ENCODE peak calls at places on chromosomes 3 and 15, in six cellular contexts. F, C, Q, D, N and K are unnamed samples.

GRCh38 chr3:46186856-46187700 is 21.0 kb downstream of the CCR1 start:
- DNase-seq in F (no peak), C (no peak), Q (no peak), D (no peak), N (peak; percentile 67), K (no peak)

GRCh38 chr3:172687501-172687900 is 23.4 kb downstream of the NCEH1 start:
- DNase-seq in F (no peak), C (no peak), Q (no peak), D (peak; percentile 57), N (no peak), K (no peak)

GRCh38 chr3:65843732-65844131 is 195.0 kb downstream of the MAGI1 start:
- DNase-seq in F (no peak), C (no peak), Q (no peak), D (no peak), N (no peak), K (no peak)

GRCh38 chr3:194730369-194730768 is 44.7 kb downstream of the FAM43A start:
- DNase-seq in F (peak; percentile 58), C (no peak), Q (no peak), D (peak; percentile 92), N (peak; percentile 74), K (peak; percentile 85)

GRCh38 chr15:83230242-83230641 is 22.6 kb upstream of the HDGFL3 start:
- DNase-seq in F (no peak), C (no peak), Q (no peak), D (no peak), N (no peak), K (no peak)

GRCh38 chr3:72347819-72348319 is 500.4 kb downstream of the SHQ1 start:
- DNase-seq in F (peak; percentile 82), C (peak; percentile 68), Q (peak; percentile 44), D (peak; percentile 94), N (no peak), K (peak; percentile 94)

GRCh38 chr15:68015244-68015643 is 38.9 kb upstream of the PIAS1 start:
- DNase-seq in F (no peak), C (no peak), Q (no peak), D (no peak), N (no peak), K (no peak)

GRCh38 chr3:177928156-177928555 is 608.1 kb upstream of the KCNMB2 start:
- DNase-seq in F (no peak), C (no peak), Q (no peak), D (peak; percentile 71), N (no peak), K (no peak)

GRCh38 chr3:28349397-28350000 is 875 bp upstream of the AZI2 start:
- DNase-seq in F (no peak), C (no peak), Q (no peak), D (no peak), N (no peak), K (no peak)

GRCh38 chr15:96560246-96560895 is 229.9 kb downstream of the NR2F2 start:
- DNase-seq in F (no peak), C (no peak), Q (no peak), D (peak; percentile 51), N (no peak), K (no peak)

GRCh38 chr3:183085634-183086390 is 13.5 kb downstream of the MCCC1 start:
- DNase-seq in F (no peak), C (no peak), Q (no peak), D (peak; percentile 2), N (peak; percentile 19), K (no peak)

GRCh38 chr3:153028336-153028735 is 133.7 kb upstream of the RAP2B start:
- DNase-seq in F (no peak), C (no peak), Q (no peak), D (no peak), N (no peak), K (no peak)

GRCh38 chr3:47868306-47868705 is 65.4 kb downstream of the DHX30 start:
- DNase-seq in F (no peak), C (no peak), Q (no peak), D (no peak), N (no peak), K (no peak)

GRCh38 chr3:107117922-107118576 is 259.2 kb upstream of the CCDC54 start:
- DNase-seq in F (no peak), C (no peak), Q (peak; percentile 43), D (peak; percentile 41), N (peak; percentile 45), K (no peak)

GRCh38 chr3:67655364-67656121 is 1.1 kb upstream of the SUCLG2 start:
- DNase-seq in F (no peak), C (peak; percentile 18), Q (no peak), D (no peak), N (peak; percentile 32), K (peak; percentile 64)

GRCh38 chr3:159860727-159861126 is 127.9 kb upstream of the IL12A start:
- DNase-seq in F (no peak), C (no peak), Q (no peak), D (no peak), N (peak; percentile 4), K (no peak)

GRCh38 chr3:127791221-127791913 is 30.9 kb downstream of the MGLL start:
- DNase-seq in F (no peak), C (no peak), Q (peak; percentile 76), D (peak; percentile 51), N (peak; percentile 58), K (no peak)

GRCh38 chr3:97350976-97351375 is 413.6 kb upstream of the ARL6 start:
- DNase-seq in F (no peak), C (no peak), Q (no peak), D (no peak), N (no peak), K (no peak)

GRCh38 chr3:97347780-97348179 is 416.8 kb upstream of the ARL6 start:
- DNase-seq in F (no peak), C (no peak), Q (no peak), D (no peak), N (no peak), K (no peak)

DNA sequence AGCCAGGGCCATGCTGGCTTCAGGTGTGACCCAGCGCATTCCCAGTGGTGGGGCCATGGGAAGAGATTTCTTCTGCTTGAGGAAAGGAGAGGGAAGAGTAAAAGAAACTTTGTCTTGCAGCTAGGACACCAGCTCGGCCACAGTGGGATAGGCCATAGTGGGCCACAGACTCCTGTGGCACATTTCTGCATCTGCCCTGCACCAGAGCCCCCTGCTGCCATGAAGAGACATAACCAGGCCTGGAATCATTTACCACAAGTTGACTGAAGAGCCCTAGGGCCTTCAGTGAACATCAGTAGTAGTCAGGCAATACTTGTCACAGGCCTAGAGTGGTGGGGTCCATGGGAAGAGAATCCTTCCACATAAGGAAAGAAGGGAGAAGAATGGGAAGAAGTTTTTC is 411.4 kb upstream of the ARL6 start:
- DNase-seq in F (no peak), C (no peak), Q (no peak), D (no peak), N (no peak), K (no peak)
- H3K27ac ChIP-seq in F (no peak overlapping the region), C (no peak overlapping the region), Q (no peak overlapping the region), D (no peak overlapping the region), N (no peak overlapping the region), K (no peak overlapping the region)

GRCh38 chr3:150073513-150073912 is 102.8 kb upstream of the PFN2 start:
- DNase-seq in F (no peak), C (no peak), Q (no peak), D (peak; percentile 55), N (no peak), K (no peak)

GRCh38 chr3:150075417-150075865 is 104.7 kb upstream of the PFN2 start:
- DNase-seq in F (no peak), C (no peak), Q (no peak), D (no peak), N (no peak), K (no peak)

GRCh38 chr3:150073031-150073430 is 102.3 kb upstream of the PFN2 start:
- DNase-seq in F (no peak), C (no peak), Q (no peak), D (no peak), N (no peak), K (no peak)

GRCh38 chr3:150074697-150075416 is 104.2 kb upstream of the PFN2 start:
- DNase-seq in F (no peak), C (peak; percentile 30), Q (no peak), D (no peak), N (no peak), K (no peak)

DNA sequence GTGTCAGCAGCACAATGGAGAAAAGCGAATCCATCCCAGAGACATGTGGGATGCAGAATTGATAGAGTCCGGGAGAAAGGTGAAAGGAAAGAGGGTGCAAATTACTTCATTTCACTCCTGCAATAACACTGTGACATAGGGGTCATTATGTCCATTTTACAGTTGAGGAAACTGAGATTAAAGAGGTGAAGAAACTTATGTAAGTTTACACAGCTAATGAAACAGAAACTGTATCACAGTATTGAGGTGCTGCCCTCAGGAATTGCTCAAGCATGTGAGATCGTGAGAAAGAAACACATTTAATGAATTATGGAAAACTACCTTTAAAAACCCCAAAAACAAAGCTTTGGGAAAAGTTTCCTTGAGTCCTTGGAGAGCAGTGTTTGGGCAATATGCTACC is 103.6 kb upstream of the PFN2 start:
- DNase-seq in F (no peak), C (no peak), Q (no peak), D (no peak), N (no peak), K (no peak)
- H3K4me3 ChIP-seq in F (no peak overlapping the region), C (peak overlapping the region; percentile 3), Q (peak overlapping the region; percentile 31), D (no peak overlapping the region), N (no peak overlapping the region), K (peak overlapping the region; percentile 10)

GRCh38 chr3:25587975-25588374 is 76.7 kb downstream of the TOP2B start:
- DNase-seq in F (no peak), C (no peak), Q (no peak), D (no peak), N (no peak), K (no peak)

GRCh38 chr3:25587526-25587925 is 77.2 kb downstream of the TOP2B start:
- DNase-seq in F (no peak), C (no peak), Q (no peak), D (no peak), N (no peak), K (no peak)

GRCh38 chr3:25589783-25590258 is 74.9 kb downstream of the TOP2B start:
- DNase-seq in F (no peak), C (no peak), Q (no peak), D (no peak), N (no peak), K (no peak)

GRCh38 chr3:25588441-25589103 is 76.1 kb downstream of the TOP2B start:
- DNase-seq in F (no peak), C (no peak), Q (no peak), D (no peak), N (no peak), K (no peak)

DNA sequence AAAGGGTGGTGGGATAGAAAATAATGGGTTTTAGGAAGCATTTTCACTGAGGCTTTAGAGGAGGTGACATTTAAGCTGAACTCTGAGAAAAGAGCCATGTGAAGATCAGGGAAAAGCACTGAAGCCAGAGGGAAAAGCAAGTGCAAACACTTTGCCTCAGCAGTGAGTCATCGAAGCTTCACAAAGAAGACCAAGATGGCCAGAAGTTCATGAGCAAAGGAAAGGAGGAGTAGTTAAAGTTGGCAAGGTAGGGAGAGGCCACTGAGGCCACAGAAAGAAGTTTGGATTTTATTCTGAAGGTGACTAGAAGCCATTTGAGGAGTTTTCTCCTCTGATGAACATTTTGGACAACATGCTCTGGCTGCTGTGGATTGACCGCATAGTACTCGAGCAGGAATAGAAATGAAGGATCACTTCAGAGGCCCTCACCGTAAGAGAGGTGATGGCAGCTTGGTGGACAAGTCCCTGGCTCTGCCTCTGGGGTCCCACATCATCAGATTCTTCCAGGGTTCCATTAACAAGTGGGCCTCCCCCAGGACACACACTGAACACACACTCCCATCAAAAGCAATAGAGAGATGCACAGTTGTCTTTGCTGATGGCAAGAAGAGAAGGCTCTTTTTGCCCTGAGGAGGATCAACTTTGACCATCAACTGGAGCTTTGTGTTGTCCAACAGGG is 75.5 kb downstream of the TOP2B start:
- DNase-seq in F (no peak), C (no peak), Q (no peak), D (no peak), N (no peak), K (no peak)
- H3K27ac ChIP-seq in F (no peak overlapping the region), C (no peak overlapping the region), Q (no peak overlapping the region), D (no peak overlapping the region), N (no peak overlapping the region), K (no peak overlapping the region)

GRCh38 chr3:12995389-12996180 is 77.6 kb downstream of the IQSEC1 start:
- DNase-seq in F (no peak), C (no peak), Q (no peak), D (no peak), N (no peak), K (no peak)
- H3K4me3 ChIP-seq in F (peak overlapping the region; percentile 82), C (no peak overlapping the region), Q (no peak overlapping the region), D (no peak overlapping the region), N (peak overlapping the region; percentile 69), K (no peak overlapping the region)